ENCODE peak calls at places on chromosome 15, in seven cellular contexts. M is A549, X is H1, S is K562, D is HCT116, L is HepG2, N is GM12878. Y is an unnamed sample.

GRCh38 chr15:23565395-23566069 is at the start of gene MKRN3:
- DNase-seq in X (no peak), N (no peak), S (peak; percentile 83), D (peak; percentile 87), L (peak; percentile 44), M (peak; percentile 89), Y (peak; percentile 70)

GRCh38 chr15:100330221-100330620 is 11.6 kb downstream of the ADAMTS17 start:
- DNase-seq in N (no peak), M (no peak), L (no peak), D (no peak), S (no peak), X (no peak), Y (no peak)

GRCh38 chr15:89728254-89728653 is 22.8 kb downstream of the MESP1 start:
- DNase-seq in S (no peak), X (no peak), M (no peak), L (no peak), N (no peak), D (no peak), Y (no peak)

GRCh38 chr15:100430381-100430780 is 88.6 kb upstream of the ADAMTS17 start:
- DNase-seq in N (no peak), X (no peak), D (no peak), M (no peak), L (no peak), S (no peak), Y (no peak)

GRCh38 chr15:40952901-40953712 is at the start of gene CHAC1:
- DNase-seq in N (peak; percentile 81), X (peak; percentile 97), M (peak; percentile 94), S (peak; percentile 94), L (no peak), D (peak; percentile 94), Y (peak; percentile 100)

GRCh38 chr15:68402432-68403160 is 29.4 kb downstream of the ITGA11 start:
- DNase-seq in S (no peak), X (no peak), D (no peak), L (no peak), N (no peak), M (no peak), Y (no peak)

GRCh38 chr15:88954431-88955277 is 41.5 kb upstream of the MFGE8 start:
- DNase-seq in D (no peak), S (no peak), M (no peak), L (no peak), X (no peak), N (no peak), Y (no peak)

GRCh38 chr15:90762109-90762508 is 45.0 kb downstream of the BLM start:
- DNase-seq in N (no peak), S (no peak), D (no peak), M (no peak), X (no peak), L (no peak), Y (no peak)

GRCh38 chr15:95897651-95898050 is 432.8 kb upstream of the NR2F2 start:
- DNase-seq in D (no peak), S (no peak), X (no peak), M (no peak), N (no peak), L (no peak), Y (no peak)

GRCh38 chr15:69298697-69299441 is at the start of gene PAQR5:
- DNase-seq in L (no peak), X (no peak), N (no peak), D (no peak), M (peak; percentile 63), S (peak; percentile 80), Y (peak; percentile 91)

GRCh38 chr15:100131321-100132224 is 210.2 kb downstream of the ADAMTS17 start:
- DNase-seq in L (peak; percentile 61), S (peak; percentile 78), D (no peak), N (no peak), M (peak; percentile 57), X (no peak), Y (no peak)

GRCh38 chr15:40769310-40770146 is at the start of gene C15orf62:
- DNase-seq in N (peak; percentile 53), S (no peak), X (no peak), M (no peak), L (no peak), D (no peak), Y (peak; percentile 75)

GRCh38 chr15:27454281-27455060 is 483.5 kb downstream of the GABRG3 start:
- DNase-seq in M (peak; percentile 50), D (no peak), S (peak; percentile 23), X (no peak), N (no peak), L (no peak), Y (no peak)

GRCh38 chr15:70269991-70270751 is 172.5 kb upstream of the TLE3 start:
- DNase-seq in S (no peak), N (no peak), L (no peak), X (no peak), M (no peak), D (no peak), Y (no peak)

GRCh38 chr15:66859688-66860253 is 157.7 kb downstream of the SMAD6 start:
- DNase-seq in S (no peak), L (no peak), D (no peak), X (no peak), M (no peak), N (no peak), Y (no peak)
- TF ChIP-seq RAD21 in S (no peak), L (no peak), D (no peak), X (no peak), M (no peak), N (no peak), Y (no peak)

DNA sequence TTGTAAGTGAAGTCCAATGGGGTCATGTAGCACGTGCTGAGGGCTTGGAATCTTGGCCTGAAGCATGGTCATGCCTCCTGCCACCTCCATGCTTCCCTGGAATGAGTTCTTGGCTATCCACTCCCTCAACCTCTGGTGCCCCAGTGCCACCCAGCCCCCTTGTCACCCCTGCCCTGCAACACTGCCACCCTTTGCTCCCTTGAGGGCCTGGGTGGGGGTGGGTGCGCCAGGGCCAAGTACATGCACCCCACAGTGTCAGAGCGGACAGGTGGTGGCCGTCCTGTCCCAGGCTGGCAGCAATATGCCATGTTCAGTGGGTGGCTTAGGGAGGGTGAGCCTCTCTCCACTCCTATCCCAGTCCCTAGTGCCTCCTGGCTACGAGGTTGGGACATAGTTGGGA is 27.6 kb upstream of the C15orf39 start:
- DNase-seq in S (no peak), X (no peak), D (no peak), L (no peak), N (no peak), M (no peak), Y (no peak)
- TF ChIP-seq MAX in S (no peak), X (no peak), D (no peak), L (no peak), N (no peak), M (no peak), Y (no peak)

GRCh38 chr15:97679289-97679688 is 281.2 kb upstream of the ARRDC4 start:
- DNase-seq in N (no peak), D (no peak), S (no peak), M (no peak), L (no peak), X (no peak), Y (no peak)

GRCh38 chr15:97678677-97679076 is 281.8 kb upstream of the ARRDC4 start:
- DNase-seq in L (no peak), M (no peak), D (no peak), X (no peak), S (no peak), N (no peak), Y (no peak)

GRCh38 chr15:97683816-97684215 is 276.7 kb upstream of the ARRDC4 start:
- DNase-seq in D (no peak), L (no peak), M (no peak), X (no peak), N (no peak), S (no peak), Y (no peak)

GRCh38 chr15:97684249-97684648 is 276.3 kb upstream of the ARRDC4 start:
- DNase-seq in S (no peak), L (no peak), N (no peak), X (no peak), M (no peak), D (no peak), Y (no peak)

DNA sequence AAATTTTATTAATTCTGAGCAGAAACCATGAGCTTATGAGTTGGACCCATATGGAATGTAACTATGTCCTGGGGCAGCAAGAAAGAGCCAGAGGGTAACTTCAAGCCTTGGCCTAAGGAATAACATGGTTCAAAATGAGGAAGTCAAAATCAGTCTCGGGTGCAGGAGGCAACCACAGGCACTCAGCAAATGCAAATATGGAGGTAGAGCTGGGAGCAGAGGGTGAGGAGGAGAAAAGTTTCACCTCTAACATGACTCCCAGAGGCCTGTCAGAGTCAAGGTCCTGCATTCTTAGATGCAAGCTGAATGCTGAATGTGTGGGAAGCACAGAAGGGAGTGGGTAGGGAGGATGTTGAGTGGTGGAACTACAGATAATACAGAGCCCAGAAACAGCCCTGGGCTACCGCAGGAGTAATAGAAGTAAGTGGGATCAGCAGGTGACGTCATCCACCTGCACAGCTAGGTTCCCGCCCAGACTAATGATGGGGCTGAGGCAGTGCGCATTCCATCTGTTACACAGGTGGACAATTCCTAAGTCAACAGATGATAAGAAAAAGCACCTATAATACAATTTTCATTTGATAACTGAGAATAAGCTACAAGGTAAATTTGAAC is 279.8 kb upstream of the ARRDC4 start:
- DNase-seq in N (no peak), D (no peak), X (no peak), M (no peak), L (no peak), S (no peak), Y (no peak)
- TF ChIP-seq RAD21 in N (no peak), D (no peak), X (no peak), M (no peak), L (no peak), S (no peak), Y (no peak)

DNA sequence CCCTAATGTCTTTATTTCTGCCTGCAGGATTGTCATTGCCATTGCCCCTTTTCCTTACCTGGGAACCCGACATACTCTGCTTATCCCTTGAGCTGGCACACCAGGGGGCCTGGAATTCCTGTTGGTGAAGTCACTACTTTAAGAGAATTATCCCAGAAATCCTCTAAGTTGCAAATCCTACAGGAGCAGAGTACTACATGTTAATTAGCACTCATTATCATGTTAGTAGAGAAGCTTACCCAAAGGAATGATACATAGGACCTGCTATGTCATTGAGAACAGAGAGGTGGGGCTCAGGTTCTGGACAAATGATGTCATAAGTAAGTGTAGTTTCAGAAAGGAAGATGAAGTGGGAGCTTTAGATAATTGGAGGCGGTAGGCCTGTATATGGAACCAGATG is 27.4 kb downstream of the SCG5 start:
- DNase-seq in X (peak; percentile 51), S (no peak), M (no peak), N (no peak), D (no peak), L (no peak), Y (no peak)
- TF ChIP-seq MAX in X (no peak), S (no peak), M (no peak), N (no peak), D (no peak), L (no peak), Y (no peak)

GRCh38 chr15:33071451-33071850 is 123.1 kb downstream of the FMN1 start:
- DNase-seq in S (no peak), M (no peak), N (no peak), L (no peak), D (no peak), X (no peak), Y (no peak)
- TF ChIP-seq RAD21 in S (no peak), M (no peak), N (no peak), L (no peak), D (no peak), X (no peak), Y (no peak)

DNA sequence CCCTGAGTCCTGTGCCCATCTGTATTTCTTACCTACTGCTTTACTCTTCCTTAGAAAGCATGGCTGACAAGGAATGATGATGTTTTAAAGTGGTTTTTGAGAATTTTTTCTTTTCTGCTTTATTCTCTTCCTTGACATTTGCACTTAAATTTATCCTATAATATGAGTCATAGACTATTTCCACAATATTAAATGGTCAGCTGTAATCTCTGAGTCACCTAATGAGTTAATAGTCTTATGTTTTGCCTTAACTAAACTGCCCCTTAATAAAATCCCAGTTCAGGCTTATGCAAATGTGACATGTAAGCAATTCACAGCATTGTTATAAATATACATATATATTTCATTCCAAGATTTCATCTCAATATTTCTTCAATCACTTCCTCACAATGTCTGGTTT is 23.8 kb downstream of the MEIS2 start:
- DNase-seq in D (no peak), X (no peak), M (no peak), S (no peak), N (no peak), L (no peak), Y (no peak)
- TF ChIP-seq MAX in D (no peak), X (no peak), M (no peak), S (no peak), N (no peak), L (no peak), Y (no peak)